ENCODE peak calls at places on chromosomes 1 and 21, in five cellular contexts. E is lower leg skin, Q is iPS DF 19.7, H is HuH-7, K is osteocyte. Y is an unnamed sample.
A peak's percentile ranks its signal among the peaks of the same experiment; 100 is the strongest.

GRCh38 chr1:197145451-197146029 is 929 bp downstream of the ASPM start:
- DNase-seq in K (no peak), Q (no peak), E (no peak), H (no peak), Y (no peak)

GRCh38 chr1:228440761-228441500 is 24.3 kb upstream of the TRIM17 start:
- DNase-seq in K (no peak), H (no peak), E (no peak), Q (no peak), Y (no peak)

GRCh38 chr1:22673486-22674409 is 20.7 kb downstream of the C1QB start:
- DNase-seq in E (no peak), Q (no peak), H (peak; percentile 72), K (no peak), Y (no peak)

GRCh38 chr1:245131026-245131393 is 23.8 kb upstream of the KIF26B start:
- DNase-seq in H (no peak), K (no peak), E (no peak), Q (no peak), Y (no peak)

GRCh38 chr21:33441489-33442477 is 38.0 kb downstream of the TMEM50B start:
- DNase-seq in K (no peak), Q (no peak), E (peak; percentile 76), H (no peak), Y (no peak)

GRCh38 chr1:52057245-52057644 is 1.1 kb downstream of the BTF3L4 start:
- DNase-seq in Q (no peak), K (no peak), E (no peak), H (no peak), Y (no peak)

GRCh38 chr1:41844255-41844654 is 74.5 kb downstream of the HIVEP3 start:
- DNase-seq in E (no peak), K (no peak), Q (no peak), H (no peak), Y (no peak)

GRCh38 chr21:45382698-45383000 is 22.3 kb upstream of the COL18A1 start:
- DNase-seq in Q (no peak), K (no peak), H (no peak), E (peak; percentile 68), Y (no peak)

GRCh38 chr1:36231191-36231590 is 6.9 kb downstream of the THRAP3 start:
- DNase-seq in Q (no peak), K (no peak), H (no peak), E (peak; percentile 13), Y (no peak)

GRCh38 chr1:45430486-45430885 is 60.5 kb downstream of the TESK2 start:
- DNase-seq in E (no peak), H (no peak), Q (no peak), K (no peak), Y (no peak)

GRCh38 chr21:20971296-20971921 is 26.8 kb upstream of the NCAM2 start:
- DNase-seq in Q (peak; percentile 12), E (no peak), H (peak; percentile 30), K (no peak), Y (peak; percentile 42)

GRCh38 chr1:191174298-191174697 is 696.6 kb upstream of the BRINP3 start:
- DNase-seq in K (no peak), E (no peak), Q (peak; percentile 3), H (no peak), Y (no peak)

GRCh38 chr1:221725683-221726330 is 16.1 kb downstream of the DUSP10 start:
- DNase-seq in K (no peak), E (no peak), H (no peak), Q (no peak), Y (no peak)

GRCh38 chr21:45293214-45293725 is 5.6 kb upstream of the POFUT2 start:
- DNase-seq in Q (no peak), E (no peak), H (no peak), K (peak; percentile 74), Y (no peak)

GRCh38 chr21:36436829-36437744 is 42.8 kb downstream of the CLDN14 start:
- DNase-seq in E (no peak), H (no peak), Q (no peak), K (no peak), Y (no peak)

GRCh38 chr1:206547104-206547503 is 39.8 kb downstream of the RASSF5 start:
- DNase-seq in H (no peak), Q (no peak), K (no peak), E (no peak), Y (no peak)

GRCh38 chr21:37877171-37877570 is 39.1 kb downstream of the KCNJ6 start:
- DNase-seq in H (no peak), E (no peak), K (no peak), Q (no peak), Y (no peak)

GRCh38 chr1:174692313-174692712 is 244.5 kb downstream of the GPR52 start:
- DNase-seq in Q (no peak), H (peak; percentile 39), E (no peak), K (no peak), Y (no peak)

GRCh38 chr1:937521-937920 is 13.8 kb downstream of the SAMD11 start:
- DNase-seq in K (no peak), H (no peak), Q (no peak), E (no peak), Y (no peak)

GRCh38 chr21:44011123-44011773 is 861 bp upstream of the TRAPPC10 start:
- DNase-seq in Q (no peak), E (no peak), K (no peak), H (no peak), Y (no peak)

GRCh38 chr21:45248893-45249381 is 38.8 kb downstream of the POFUT2 start:
- DNase-seq in H (no peak), K (peak; percentile 83), E (no peak), Q (no peak), Y (no peak)

GRCh38 chr21:42677339-42678117 is 24.1 kb downstream of the PDE9A start:
- DNase-seq in Q (no peak), K (no peak), E (no peak), H (no peak), Y (no peak)

Y was measured in Caco-2.